ENCODE peak calls at places on chromosome 4, in ten cellular contexts. F, O, E, Y, B, L, X, S, R and W are unnamed samples.

GRCh38 chr4:73869130-73870055 is at the start of gene CXCL1:
- DNase-seq in F (no peak), O (no peak), E (peak; percentile 15), Y (peak; percentile 76), B (peak; percentile 63), L (no peak), X (peak; percentile 25), S (peak; percentile 37), R (peak; percentile 89), W (no peak)

GRCh38 chr4:93313207-93313606 is 515.3 kb upstream of the ATOH1 start:
- DNase-seq in F (peak; percentile 41), O (no peak), E (no peak), Y (no peak), B (peak; percentile 3), L (no peak), X (no peak), S (no peak), R (no peak), W (no peak)

GRCh38 chr4:169179609-169180526 is 90.9 kb downstream of the SH3RF1 start:
- DNase-seq in F (peak; percentile 40), O (no peak), E (no peak), Y (no peak), B (no peak), L (no peak), X (peak; percentile 90), S (no peak), R (no peak), W (no peak)

GRCh38 chr4:148162554-148162953 is 279.7 kb downstream of the NR3C2 start:
- DNase-seq in F (no peak), O (no peak), E (no peak), Y (no peak), B (no peak), L (no peak), X (no peak), S (no peak), R (no peak), W (no peak)

GRCh38 chr4:87031946-87032345 is 97.1 kb downstream of the AFF1 start:
- DNase-seq in F (no peak), O (no peak), E (no peak), Y (no peak), B (peak; percentile 42), L (no peak), X (no peak), S (no peak), R (no peak), W (no peak)

GRCh38 chr4:148515248-148515647 is 73.0 kb upstream of the NR3C2 start:
- DNase-seq in F (peak; percentile 57), O (no peak), E (no peak), Y (no peak), B (peak; percentile 24), L (no peak), X (peak; percentile 10), S (no peak), R (no peak), W (no peak)

GRCh38 chr4:120080533-120080932 is 13.9 kb upstream of the MAD2L1 start:
- DNase-seq in F (no peak), O (no peak), E (no peak), Y (no peak), B (no peak), L (no peak), X (no peak), S (no peak), R (no peak), W (no peak)

GRCh38 chr4:101102114-101102752 is 245.1 kb downstream of the PPP3CA start:
- DNase-seq in F (peak; percentile 87), O (no peak), E (no peak), Y (peak; percentile 31), B (peak; percentile 93), L (no peak), X (no peak), S (no peak), R (no peak), W (no peak)

GRCh38 chr4:73599182-73599581 is 21.1 kb downstream of the RASSF6 start:
- DNase-seq in F (peak; percentile 73), O (no peak), E (peak; percentile 53), Y (peak; percentile 77), B (peak; percentile 78), L (no peak), X (peak; percentile 89), S (peak; percentile 29), R (no peak), W (no peak)

GRCh38 chr4:15020502-15021286 is 18.4 kb downstream of the CPEB2 start:
- DNase-seq in F (no peak), O (no peak), E (no peak), Y (no peak), B (no peak), L (no peak), X (no peak), S (no peak), R (no peak), W (no peak)

DNA sequence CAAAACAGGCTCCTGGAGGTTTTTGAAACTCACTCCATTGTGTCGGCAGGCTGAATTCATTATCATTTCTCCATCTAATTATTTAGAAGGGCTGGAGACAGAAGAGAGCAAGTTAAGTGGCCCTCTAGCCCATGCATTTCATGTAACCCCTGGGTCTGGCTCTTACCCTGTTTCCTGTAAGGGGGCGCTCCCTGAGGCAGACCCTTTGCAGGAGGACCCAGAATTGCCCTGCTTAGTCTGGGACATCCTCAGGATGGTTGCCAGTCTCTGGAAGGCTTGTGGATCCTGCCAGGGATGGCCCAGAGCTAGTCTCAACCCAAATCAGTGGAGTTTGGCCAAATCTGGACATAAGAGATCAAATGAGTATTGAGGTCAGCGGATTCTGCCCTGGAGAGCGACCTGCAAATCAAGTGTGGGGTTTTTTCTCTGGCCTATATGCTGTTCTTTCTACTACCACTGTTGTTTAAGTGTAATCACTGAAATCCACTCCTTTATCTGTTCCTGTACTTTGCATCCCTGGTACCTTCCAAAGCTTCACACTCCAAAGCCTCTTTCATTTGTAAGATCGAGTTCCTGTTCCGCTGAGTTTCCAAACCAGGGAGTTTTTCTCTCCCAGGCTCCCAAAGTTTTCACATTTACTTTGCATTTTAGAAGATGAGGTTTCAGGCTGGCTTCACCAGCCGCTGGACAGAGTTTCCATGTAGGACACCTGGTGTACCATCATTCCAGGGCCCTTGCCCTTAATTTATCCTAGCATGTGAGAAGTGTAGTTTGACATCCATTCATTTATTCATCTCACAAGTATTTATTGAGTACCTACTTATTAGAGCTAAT is 6.3 kb downstream of the KLF3 start:
- DNase-seq in F (no peak), O (no peak), E (no peak), Y (no peak), B (no peak), L (no peak), X (no peak), S (no peak), R (no peak), W (no peak)
- H3K4me1 ChIP-seq in F (peaks cover 39% of the 10 kb centered on the region), O (peaks cover 84% of the 10 kb centered on the region), E (peaks cover 86% of the 10 kb centered on the region), Y (peaks cover 73% of the 10 kb centered on the region), B (peaks cover 70% of the 10 kb centered on the region), L (peaks cover 84% of the 10 kb centered on the region), X (peaks cover 35% of the 10 kb centered on the region), S (peaks cover 41% of the 10 kb centered on the region), R (peaks cover 98% of the 10 kb centered on the region), W (peaks cover 63% of the 10 kb centered on the region)

GRCh38 chr4:40289366-40290188 is 45.6 kb upstream of the CHRNA9 start:
- DNase-seq in F (peak; percentile 3), O (no peak), E (no peak), Y (no peak), B (no peak), L (no peak), X (no peak), S (no peak), R (no peak), W (no peak)
- H3K4me1 ChIP-seq in F (no peaks in the 10 kb centered on the region), O (peaks cover 42% of the 10 kb centered on the region), E (peaks cover 8% of the 10 kb centered on the region), Y (peaks cover 3% of the 10 kb centered on the region), B (no peaks in the 10 kb centered on the region), L (peaks cover 45% of the 10 kb centered on the region), X (peaks cover 13% of the 10 kb centered on the region), S (peaks cover 11% of the 10 kb centered on the region), R (peaks cover 8% of the 10 kb centered on the region), W (peaks cover 21% of the 10 kb centered on the region)

DNA sequence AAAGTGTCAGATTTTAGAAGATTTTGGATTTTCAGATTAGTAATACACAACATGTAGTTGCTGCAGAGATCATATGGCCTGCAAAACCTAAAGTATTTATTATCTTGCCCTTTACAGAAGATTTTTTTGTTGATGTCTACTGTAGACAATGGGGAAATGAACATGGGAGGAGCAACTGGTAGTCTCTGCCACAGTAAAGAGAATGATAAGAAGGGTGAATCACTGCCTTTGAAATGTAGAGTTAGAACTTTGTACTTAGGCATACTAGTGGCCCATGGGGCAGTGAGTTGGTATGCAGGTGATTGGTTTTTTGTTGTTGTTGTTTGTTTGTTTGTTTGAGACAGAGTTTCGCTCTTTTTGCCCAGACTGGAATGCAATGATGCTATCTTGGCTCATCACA is 50.1 kb downstream of the GAB1 start:
- DNase-seq in F (peak; percentile 39), O (no peak), E (no peak), Y (no peak), B (no peak), L (no peak), X (peak; percentile 67), S (peak; percentile 16), R (no peak), W (no peak)
- H3K4me1 ChIP-seq in F (peaks cover 22% of the 10 kb centered on the region), O (no peaks in the 10 kb centered on the region), E (peaks cover 17% of the 10 kb centered on the region), Y (peaks cover 21% of the 10 kb centered on the region), B (peaks cover 44% of the 10 kb centered on the region), L (no peaks in the 10 kb centered on the region), X (peaks cover 6% of the 10 kb centered on the region), S (no peaks in the 10 kb centered on the region), R (peaks cover 74% of the 10 kb centered on the region), W (no peaks in the 10 kb centered on the region)

GRCh38 chr4:7812191-7812860 is 127.3 kb downstream of the AFAP1 start:
- DNase-seq in F (peak; percentile 56), O (no peak), E (no peak), Y (no peak), B (no peak), L (no peak), X (no peak), S (no peak), R (no peak), W (no peak)
- H3K4me1 ChIP-seq in F (peaks cover 44% of the 10 kb centered on the region), O (no peaks in the 10 kb centered on the region), E (peaks cover under 1% of the 10 kb centered on the region), Y (peaks cover 7% of the 10 kb centered on the region), B (peaks cover 12% of the 10 kb centered on the region), L (no peaks in the 10 kb centered on the region), X (peaks cover 12% of the 10 kb centered on the region), S (no peaks in the 10 kb centered on the region), R (peaks cover 7% of the 10 kb centered on the region), W (no peaks in the 10 kb centered on the region)

DNA sequence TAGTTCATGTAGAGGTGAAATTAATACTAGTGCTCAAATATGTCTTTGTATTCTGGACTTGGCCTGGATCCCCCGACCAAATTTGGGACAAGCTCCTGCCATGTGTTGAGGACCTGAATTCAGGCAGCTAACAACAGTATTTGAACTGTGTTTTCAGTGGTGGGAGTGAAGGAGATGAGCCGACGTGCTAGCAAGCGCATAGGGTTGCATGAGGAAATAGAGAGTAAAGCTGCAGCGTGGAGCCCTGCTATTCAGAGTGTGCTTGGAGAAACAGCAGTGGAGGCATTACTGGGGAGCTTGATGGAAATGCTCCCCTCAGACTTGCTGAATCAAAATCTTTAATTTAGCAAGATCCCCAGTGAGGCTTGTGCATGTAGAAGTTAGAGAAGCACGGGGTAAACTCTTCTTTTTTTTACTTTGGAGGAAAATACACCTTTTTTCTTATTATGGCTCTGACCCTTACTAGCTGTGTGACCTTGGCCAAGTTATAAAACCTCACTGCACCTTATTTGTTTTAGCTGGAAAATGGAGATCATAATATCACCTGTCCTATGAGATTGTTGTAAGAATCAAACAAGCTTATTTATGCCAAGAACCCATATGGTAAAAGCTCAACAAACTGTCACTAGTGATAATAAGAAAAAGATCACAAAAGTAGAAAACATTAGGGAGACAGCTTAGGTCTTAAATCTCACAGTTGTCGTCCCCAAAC is 126.5 kb downstream of the PTTG2 start:
- DNase-seq in F (no peak), O (no peak), E (no peak), Y (no peak), B (no peak), L (no peak), X (no peak), S (no peak), R (no peak), W (no peak)
- H3K4me1 ChIP-seq in F (peaks cover 27% of the 10 kb centered on the region), O (no peaks in the 10 kb centered on the region), E (peaks cover 25% of the 10 kb centered on the region), Y (peaks cover 6% of the 10 kb centered on the region), B (peaks cover 59% of the 10 kb centered on the region), L (no peaks in the 10 kb centered on the region), X (peaks cover 11% of the 10 kb centered on the region), S (no peaks in the 10 kb centered on the region), R (peaks cover 10% of the 10 kb centered on the region), W (no peaks in the 10 kb centered on the region)

GRCh38 chr4:68873218-68873502 is 57.4 kb downstream of the UGT2B10 start:
- DNase-seq in F (no peak), O (no peak), E (no peak), Y (no peak), B (no peak), L (no peak), X (no peak), S (no peak), R (no peak), W (no peak)
- H3K4me1 ChIP-seq in F (no peaks in the 10 kb centered on the region), O (no peaks in the 10 kb centered on the region), E (no peaks in the 10 kb centered on the region), Y (peaks cover 4% of the 10 kb centered on the region), B (peaks cover 30% of the 10 kb centered on the region), L (no peaks in the 10 kb centered on the region), X (no peaks in the 10 kb centered on the region), S (no peaks in the 10 kb centered on the region), R (no peaks in the 10 kb centered on the region), W (no peaks in the 10 kb centered on the region)